ENCODE peak calls at places on chromosomes 4 and X, in five cellular contexts. H is Calu3, I is HEK293T, V is RPMI8226, P is NCI-H2081. G is an unnamed sample.
A peak's percentile ranks its signal among the peaks of the same experiment; 100 is the strongest.

GRCh38 chr4:152936446-152937279 is 540 bp downstream of the FHDC1 start:
- DNase-seq in H (peak; percentile 23), I (peak; percentile 44), V (peak; percentile 8), P (peak; percentile 30), G (no peak)

GRCh38 chr4:81923140-81923539 is 450.7 kb downstream of the HNRNPD start:
- DNase-seq in H (no peak), I (no peak), V (no peak), P (no peak), G (no peak)

GRCh38 chrX:41327359-41327758 is 6.6 kb upstream of the DDX3X start:
- DNase-seq in H (no peak), I (no peak), V (no peak), P (no peak), G (no peak)

GRCh38 chr4:11698846-11699590 is 270.3 kb upstream of the HS3ST1 start:
- DNase-seq in H (no peak), I (no peak), V (no peak), P (no peak), G (no peak)

GRCh38 chr4:112978691-112979472 is 70.6 kb upstream of the ANK2 start:
- DNase-seq in H (no peak), I (no peak), V (no peak), P (no peak), G (no peak)

GRCh38 chr4:39850727-39851126 is 127.0 kb downstream of the PDS5A start:
- DNase-seq in H (no peak), I (no peak), V (no peak), P (no peak), G (no peak)

GRCh38 chr4:185933078-185933581 is 121.1 kb upstream of the SORBS2 start:
- DNase-seq in H (no peak), I (no peak), V (no peak), P (no peak), G (no peak)

GRCh38 chr4:36551697-36552214 is 270.3 kb downstream of the DTHD1 start:
- DNase-seq in H (no peak), I (no peak), V (no peak), P (no peak), G (no peak)

GRCh38 chrX:108699368-108699767 is 37.0 kb downstream of the IRS4 start:
- DNase-seq in H (no peak), I (peak; percentile 52), V (peak; percentile 17), P (peak; percentile 55), G (no peak)

GRCh38 chrX:122641826-122642225 is 542.3 kb upstream of the GRIA3 start:
- DNase-seq in H (no peak), I (no peak), V (no peak), P (no peak), G (no peak)

GRCh38 chr4:53558061-53558801 is 33.1 kb downstream of the LNX1 start:
- DNase-seq in H (no peak), I (no peak), V (no peak), P (peak; percentile 73), G (no peak)

GRCh38 chrX:118164138-118164537 is 47.5 kb upstream of the KLHL13 start:
- DNase-seq in H (no peak), I (no peak), V (no peak), P (no peak), G (no peak)

GRCh38 chrX:132180929-132181328 is 38.3 kb downstream of the RAP2C start:
- DNase-seq in H (no peak), I (no peak), V (no peak), P (no peak), G (no peak)

GRCh38 chr4:184457530-184458249 is 16.7 kb downstream of the IRF2 start:
- DNase-seq in H (no peak), I (no peak), V (no peak), P (peak; percentile 11), G (no peak)

GRCh38 chrX:16528620-16529019 is 121.3 kb upstream of the S100G start:
- DNase-seq in H (no peak), I (no peak), V (no peak), P (no peak), G (no peak)

GRCh38 chr4:42995343-42995944 is 102.9 kb downstream of the GRXCR1 start:
- DNase-seq in H (no peak), I (peak; percentile 41), V (peak; percentile 3), P (peak; percentile 56), G (no peak)

GRCh38 chr4:168480991-168481588 is 798 bp upstream of the DDX60L start:
- DNase-seq in H (peak; percentile 13), I (no peak), V (peak; percentile 18), P (peak; percentile 23), G (no peak)

GRCh38 chr4:3660086-3660927 is 105.9 kb upstream of the ADRA2C start:
- DNase-seq in H (no peak), I (no peak), V (peak; percentile 72), P (peak; percentile 87), G (no peak)

GRCh38 chr4:88803600-88804096 is 106.0 kb upstream of the NAP1L5 start:
- DNase-seq in H (peak; percentile 22), I (no peak), V (no peak), P (no peak), G (peak; percentile 47)

GRCh38 chr4:173529505-173530325 is at the start of gene HAND2:
- DNase-seq in H (peak; percentile 13), I (peak; percentile 76), V (no peak), P (peak; percentile 73), G (no peak)

GRCh38 chr4:120850048-120850599 is 72.4 kb downstream of the PRDM5 start:
- DNase-seq in H (no peak), I (no peak), V (no peak), P (no peak), G (no peak)

GRCh38 chr4:108762559-108763225 is at the start of gene ETNPPL:
- DNase-seq in H (peak; percentile 44), I (peak; percentile 66), V (no peak), P (peak; percentile 1), G (no peak)

GRCh38 chr4:37953620-37954325 is 6.4 kb upstream of the PTTG2 start:
- DNase-seq in H (no peak), I (no peak), V (no peak), P (no peak), G (no peak)

GRCh38 chrX:130120746-130121504 is 10.6 kb upstream of the ELF4 start:
- DNase-seq in H (peak; percentile 65), I (peak; percentile 87), V (peak; percentile 86), P (peak; percentile 11), G (no peak)